ENCODE peak calls at places on chromosomes 1 and 21, in seven cellular contexts. J is NCI-H510A treated with DMSO at 0.1 percent for 48 hours, I is RPMI7951, B is astrocyte, Z is COLO829, K is fibroblast of the aortic adventitia, H is 8988T. S is an unnamed sample.

GRCh38 chr1:203645996-203646395 is 19.4 kb downstream of the ATP2B4 start:
- DNase-seq in K (no peak), I (no peak), B (peak), J (no peak), H (no peak), Z (no peak), S (no peak)

GRCh38 chr1:211352465-211352864 is 25.8 kb downstream of the TRAF5 start:
- DNase-seq in K (no peak), Z (no peak), J (no peak), I (no peak), H (no peak), B (no peak), S (no peak)

GRCh38 chr1:212614398-212615091 is 6.0 kb downstream of the ATF3 start:
- DNase-seq in J (no peak), Z (no peak), H (no peak), I (no peak), K (no peak), B (no peak), S (no peak)

GRCh38 chr1:99657213-99658030 is 11.5 kb downstream of the PALMD start:
- DNase-seq in I (no peak), K (no peak), H (no peak), B (peak), J (no peak), Z (no peak), S (no peak)

GRCh38 chr1:53583903-53584210 is 124.7 kb downstream of the DMRTB1 start:
- DNase-seq in H (no peak), I (no peak), J (no peak), B (no peak), Z (no peak), K (no peak), S (no peak)

GRCh38 chr1:27556781-27557595 is 47.0 kb downstream of the AHDC1 start:
- DNase-seq in B (peak), J (peak), Z (peak), K (peak), H (peak), I (peak), S (peak)

GRCh38 chr1:232599178-232600041 is 30.5 kb downstream of the SIPA1L2 start:
- DNase-seq in B (no peak), K (peak), H (no peak), I (no peak), Z (no peak), J (peak), S (no peak)

GRCh38 chr1:209266590-209267172 is 316.8 kb upstream of the CAMK1G start:
- DNase-seq in K (peak), H (no peak), J (no peak), I (no peak), Z (no peak), B (peak), S (no peak)

GRCh38 chr1:58293388-58293787 is 253.1 kb downstream of the OMA1 start:
- DNase-seq in I (peak), H (no peak), K (peak), J (no peak), B (no peak), Z (no peak), S (no peak)

GRCh38 chr1:71190843-71191242 is 110.0 kb upstream of the ZRANB2 start:
- DNase-seq in Z (no peak), B (no peak), J (no peak), K (no peak), H (no peak), I (no peak), S (no peak)

GRCh38 chr21:28550057-28550825 is 442.4 kb downstream of the LTN1 start:
- DNase-seq in H (no peak), Z (no peak), K (no peak), I (no peak), B (no peak), J (no peak), S (no peak)

GRCh38 chr1:6348511-6349191 is 44.9 kb downstream of the ACOT7 start:
- DNase-seq in Z (no peak), I (peak), K (peak), J (no peak), H (no peak), B (peak), S (no peak)

GRCh38 chr1:197912739-197913494 is 4.3 kb upstream of the LHX9 start:
- DNase-seq in K (no peak), H (no peak), J (no peak), Z (no peak), I (no peak), B (no peak), S (no peak)

GRCh38 chr1:16145988-16146887 is 9.6 kb downstream of the EPHA2 start:
- DNase-seq in H (peak), J (no peak), K (peak), I (peak), Z (no peak), B (peak), S (no peak)

GRCh38 chr21:35428489-35428888 is 379.4 kb upstream of the RUNX1 start:
- DNase-seq in I (peak), H (no peak), Z (no peak), K (peak), J (no peak), B (peak), S (no peak)

GRCh38 chr1:111921948-111922347 is 67.5 kb downstream of the KCND3 start:
- DNase-seq in K (no peak), J (no peak), Z (no peak), B (no peak), H (no peak), I (no peak), S (no peak)

GRCh38 chr1:175354080-175354479 is 161.5 kb upstream of the KIAA0040 start:
- DNase-seq in K (no peak), Z (no peak), H (no peak), B (no peak), I (no peak), J (no peak), S (no peak)

GRCh38 chr1:184428604-184429003 is 41.8 kb downstream of the C1orf21 start:
- DNase-seq in H (no peak), I (no peak), Z (no peak), B (no peak), K (no peak), J (no peak), S (no peak)

GRCh38 chr1:26862781-26863676 is at the start of gene SFN:
- DNase-seq in J (peak), I (no peak), K (no peak), Z (no peak), H (peak), B (no peak), S (peak)

GRCh38 chr21:21010698-21011097 is 12.5 kb downstream of the NCAM2 start:
- DNase-seq in B (no peak), K (no peak), I (no peak), H (no peak), J (no peak), Z (no peak), S (no peak)

GRCh38 chr1:212082765-212083406 is 47.3 kb downstream of the DTL start:
- DNase-seq in K (no peak), J (no peak), Z (no peak), H (no peak), B (no peak), I (no peak), S (no peak)

GRCh38 chr1:235017719-235018118 is 110.9 kb downstream of the TOMM20 start:
- DNase-seq in I (no peak), H (no peak), B (peak), J (no peak), Z (no peak), K (no peak), S (no peak)

GRCh38 chr1:164804366-164804765 is 245.4 kb downstream of the PBX1 start:
- DNase-seq in K (no peak), B (peak), J (no peak), Z (no peak), H (no peak), I (no peak), S (no peak)

GRCh38 chr1:66752000-66752592 is at the start of gene DYNLT5:
- DNase-seq in J (no peak), B (peak), I (no peak), K (peak), H (no peak), Z (no peak), S (no peak)

GRCh38 chr21:14040386-14040785 is 170.4 kb downstream of the LIPI start:
- DNase-seq in I (no peak), Z (no peak), K (no peak), J (no peak), H (no peak), B (no peak), S (no peak)